ENCODE peak calls at places on chromosomes 16 and 17, in nine cellular contexts. U is SJSA1; Q is NCI-H226; F is amygdala; Z is WTC11; W is upper lobe of right lung; E is non-pigmented ciliary epithelial cell; M is breast epithelium; X is stimulated activated CD8-positive, alpha-beta memory T cell treated with anti-CD3 and anti-CD28 coated beads, Interleukin-12 subunit alpha, Interleukin-12 subunit beta, amount 100 ng/mL, for 4 hours. D is an unnamed sample.

GRCh38 chr17:38982858-38983746 is 15.9 kb upstream of the FBXO47 start:
- DNase-seq in Q (peak; percentile 28), W (no peak), E (no peak), X (no peak), F (no peak), U (no peak), M (no peak), Z (peak; percentile 47), D (no peak)

GRCh38 chr17:7823581-7824001 is 10.4 kb upstream of the KDM6B start:
- DNase-seq in Z (no peak), Q (no peak), W (no peak), F (no peak), U (no peak), X (no peak), M (no peak), E (no peak), D (no peak)

GRCh38 chr16:79599837-79600635 is 501 bp downstream of the MAF start:
- DNase-seq in F (peak; percentile 76), X (peak; percentile 25), Q (peak; percentile 50), E (no peak), W (peak; percentile 85), Z (peak; percentile 65), M (peak; percentile 36), U (peak; percentile 58), D (peak; percentile 73)

GRCh38 chr17:78338860-78339259 is 21.0 kb downstream of the SOCS3 start:
- DNase-seq in F (no peak), X (no peak), U (no peak), Z (no peak), W (no peak), M (no peak), Q (no peak), E (no peak), D (no peak)

GRCh38 chr16:9103546-9103945 is 12.1 kb downstream of the HAPSTR1 start:
- DNase-seq in W (no peak), E (no peak), U (no peak), Z (no peak), M (no peak), X (no peak), Q (no peak), F (no peak), D (no peak)

GRCh38 chr17:29148790-29149430 is 31.3 kb downstream of the MYO18A start:
- DNase-seq in E (no peak), M (peak; percentile 89), X (peak; percentile 90), F (peak; percentile 88), U (peak; percentile 96), W (peak; percentile 98), Q (peak; percentile 88), Z (peak; percentile 98), D (peak; percentile 96)

GRCh38 chr17:42409467-42410351 is 13.3 kb downstream of the CAVIN1 start:
- DNase-seq in U (peak; percentile 82), W (peak; percentile 72), E (no peak), Q (peak; percentile 90), M (peak; percentile 96), X (no peak), Z (no peak), F (no peak), D (peak; percentile 66)

GRCh38 chr16:21277045-21277926 is 804 bp downstream of the CRYM start:
- DNase-seq in Z (no peak), X (no peak), U (peak; percentile 26), E (no peak), W (no peak), Q (no peak), M (no peak), F (no peak), D (no peak)

GRCh38 chr17:69286257-69286656 is 40.7 kb downstream of the ABCA5 start:
- DNase-seq in X (no peak), Q (peak; percentile 25), Z (no peak), F (no peak), E (no peak), W (no peak), U (no peak), M (no peak), D (no peak)

GRCh38 chr16:56732832-56733231 is 2.9 kb downstream of the NUP93 start:
- DNase-seq in M (no peak), E (no peak), W (no peak), U (no peak), Z (no peak), F (no peak), Q (no peak), X (no peak), D (no peak)

GRCh38 chr16:28883221-28883996 is 5.1 kb downstream of the ATP2A1 start:
- DNase-seq in X (no peak), Z (no peak), M (no peak), W (no peak), F (no peak), U (peak; percentile 41), Q (no peak), E (no peak), D (no peak)

GRCh38 chr17:70863436-70864248 is 694.3 kb downstream of the KCNJ2 start:
- DNase-seq in Z (no peak), X (no peak), W (no peak), M (no peak), U (no peak), F (no peak), E (no peak), Q (no peak), D (no peak)

GRCh38 chr17:72591500-72592241 is 470.9 kb downstream of the SOX9 start:
- DNase-seq in F (no peak), Q (no peak), X (no peak), M (no peak), W (peak; percentile 73), E (no peak), Z (peak; percentile 31), U (no peak), D (peak; percentile 49)

GRCh38 chr17:29549169-29549935 is 17.5 kb downstream of the ABHD15 start:
- DNase-seq in E (no peak), U (peak; percentile 89), Q (no peak), X (no peak), Z (no peak), M (no peak), F (no peak), W (no peak), D (no peak)

GRCh38 chr17:81846743-81847689 is 12.2 kb upstream of the PPP1R27 start:
- DNase-seq in Z (no peak), W (no peak), X (no peak), Q (no peak), E (no peak), U (no peak), F (no peak), M (no peak), D (no peak)

GRCh38 chr17:31724026-31724425 is 135.0 kb downstream of the COPRS start:
- DNase-seq in F (no peak), E (peak; percentile 79), M (no peak), Q (peak; percentile 66), W (no peak), Z (no peak), X (no peak), U (peak; percentile 87), D (no peak)

GRCh38 chr17:79698086-79698690 is 32.6 kb upstream of the ENPP7 start:
- DNase-seq in Z (no peak), M (no peak), Q (no peak), F (no peak), U (no peak), X (no peak), W (no peak), E (no peak), D (no peak)

GRCh38 chr16:56357291-56357764 is 68.0 kb downstream of the AMFR start:
- DNase-seq in U (peak; percentile 62), M (no peak), Z (peak; percentile 14), W (no peak), Q (no peak), X (no peak), E (peak; percentile 27), F (no peak), D (peak; percentile 42)

GRCh38 chr16:19595043-19595767 is 39.7 kb downstream of the VPS35L start:
- DNase-seq in F (no peak), U (peak; percentile 52), Z (no peak), Q (peak; percentile 97), W (no peak), M (no peak), E (peak; percentile 88), X (no peak), D (no peak)

GRCh38 chr17:79829004-79829403 is 10.2 kb downstream of the CBX4 start:
- DNase-seq in U (no peak), Q (no peak), W (no peak), Z (no peak), M (no peak), E (no peak), F (no peak), X (no peak), D (no peak)

GRCh38 chr16:84489141-84489540 is 15.3 kb downstream of the MEAK7 start:
- DNase-seq in W (peak; percentile 48), E (no peak), Z (no peak), U (no peak), X (no peak), F (no peak), M (no peak), Q (no peak), D (no peak)

D was measured in lower lobe of right lung.